ENCODE peak calls at places on chromosome 5, in five cellular contexts. L, C, Q, O and X are unnamed samples. For H4K20me1 and H3K4me1, the result is how much of the 10 kb centered on the place peaks cover.

GRCh38 chr5:116546033-116546742 is 28.4 kb downstream of the SEMA6A start:
- DNase-seq in L (no peak), C (no peak), Q (no peak), O (no peak), X (no peak)

GRCh38 chr5:8340739-8341344 is 471.9 kb downstream of the MTRR start:
- DNase-seq in L (peak), C (no peak), Q (peak), O (no peak), X (peak)

GRCh38 chr5:180801596-180802324 is 846 bp downstream of the MGAT1 start:
- DNase-seq in L (no peak), C (no peak), Q (peak), O (no peak), X (no peak)

GRCh38 chr5:141084487-141084989 is 9.9 kb upstream of the PCDHB2 start:
- DNase-seq in L (peak), C (peak), Q (peak), O (no peak), X (peak)

GRCh38 chr5:8114597-8115266 is 245.8 kb downstream of the MTRR start:
- DNase-seq in L (no peak), C (no peak), Q (no peak), O (no peak), X (no peak)

GRCh38 chr5:88686743-88687142 is 196.2 kb downstream of the MEF2C start:
- DNase-seq in L (no peak), C (no peak), Q (no peak), O (no peak), X (no peak)

GRCh38 chr5:109160468-109160867 is 249.3 kb downstream of the PJA2 start:
- DNase-seq in L (no peak), C (no peak), Q (no peak), O (no peak), X (no peak)

GRCh38 chr5:145980718-145981117 is 44.3 kb downstream of the SH3RF2 start:
- DNase-seq in L (no peak), C (no peak), Q (no peak), O (no peak), X (no peak)

GRCh38 chr5:66171349-66172344 is 27.5 kb downstream of the SREK1 start:
- DNase-seq in L (peak), C (peak), Q (peak), O (no peak), X (peak)

GRCh38 chr5:74310967-74311930 is 329.3 kb downstream of the ENC1 start:
- DNase-seq in L (no peak), C (no peak), Q (no peak), O (no peak), X (no peak)

GRCh38 chr5:132592521-132592920 is 35.7 kb downstream of the RAD50 start:
- DNase-seq in L (peak), C (no peak), Q (no peak), O (no peak), X (no peak)

DNA sequence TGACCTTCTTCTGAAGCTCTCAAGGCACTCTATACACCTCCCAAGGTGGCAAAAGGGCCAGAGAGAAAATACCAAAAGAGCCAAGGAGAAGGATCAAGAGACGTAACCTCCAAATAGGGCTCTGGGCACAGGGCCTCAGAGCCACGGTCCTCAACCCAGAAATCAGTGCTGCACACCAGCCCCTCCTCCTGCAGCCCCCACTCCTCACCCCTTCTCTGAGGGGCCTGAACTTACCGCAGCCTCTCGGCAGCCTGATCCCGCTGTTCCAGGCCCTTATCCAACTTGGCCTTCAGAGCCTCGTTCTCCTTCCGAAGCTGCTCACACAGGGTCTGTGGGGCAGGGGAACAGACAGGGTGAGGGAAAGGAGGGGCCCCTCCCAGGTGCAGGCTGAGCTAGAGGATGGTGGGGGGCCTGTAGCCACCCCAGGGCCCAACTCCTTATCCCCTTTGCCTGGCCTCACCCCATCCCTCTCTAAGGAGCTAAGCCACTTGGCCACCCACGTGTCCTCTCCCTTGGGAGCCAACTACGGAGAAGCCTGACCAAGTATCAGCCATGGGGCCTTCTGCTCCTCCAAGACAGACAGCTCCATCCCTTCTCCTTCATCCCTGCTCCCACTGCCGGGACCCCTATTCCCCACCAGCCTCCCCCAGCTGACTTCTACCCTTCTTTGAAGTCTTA is 28.8 kb downstream of the TNIP1 start:
- DNase-seq in L (no peak), C (no peak), Q (no peak), O (no peak), X (no peak)
- H4K20me1 ChIP-seq in L (under half), C (under half), Q (under half), O (under half), X (under half)

DNA sequence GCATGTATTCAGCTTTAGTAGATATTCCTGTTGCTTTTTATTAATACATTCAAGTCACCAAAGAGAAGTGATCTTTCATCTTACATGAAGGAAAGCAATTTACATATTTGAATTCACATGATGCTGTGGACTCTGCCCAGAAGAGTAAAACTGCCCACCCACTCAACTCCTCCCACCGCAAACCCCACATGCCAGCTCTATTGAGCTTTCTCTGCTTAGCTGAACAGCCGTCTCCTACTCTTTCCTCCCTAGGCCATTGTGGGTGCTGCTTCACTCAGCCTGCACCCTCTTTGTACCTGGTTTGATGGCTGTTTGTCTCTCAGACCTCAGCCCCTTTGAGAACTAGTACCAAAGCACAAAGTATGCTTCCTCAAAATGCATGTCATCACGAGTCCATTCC is 48.4 kb upstream of the MAP3K1 start:
- DNase-seq in L (no peak), C (no peak), Q (no peak), O (no peak), X (no peak)
- H3K4me1 ChIP-seq in L (under half), C (under half), Q (under half), O (under half), X (under half)

DNA sequence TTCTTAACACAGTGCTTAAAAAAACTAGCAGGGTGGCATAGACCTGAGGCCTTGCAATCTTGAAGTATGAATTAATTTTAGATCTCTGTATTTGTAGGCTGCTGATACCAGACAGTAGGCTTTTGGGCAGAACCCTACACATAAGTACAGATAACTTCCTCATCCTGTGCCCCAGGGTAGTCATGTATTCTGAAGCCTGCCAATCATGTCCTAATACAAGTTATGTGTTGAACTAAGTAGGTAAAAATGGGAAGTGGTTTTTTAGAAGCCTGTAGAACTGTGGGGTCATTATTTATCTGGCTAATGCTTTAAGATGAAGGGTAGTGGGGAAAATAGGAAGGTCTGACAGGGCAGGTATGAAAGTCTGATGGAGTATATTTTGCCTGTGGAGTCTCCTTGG is 9.3 kb downstream of the CD180 start:
- DNase-seq in L (no peak), C (no peak), Q (no peak), O (no peak), X (no peak)
- H4K20me1 ChIP-seq in L (under half), C (under half), Q (under half), O (under half), X (under half)

GRCh38 chr5:157827429-157827828 is 31.5 kb downstream of the CLINT1 start:
- DNase-seq in L (peak), C (no peak), Q (peak), O (no peak), X (no peak)

GRCh38 chr5:157828031-157828948 is 30.7 kb downstream of the CLINT1 start:
- DNase-seq in L (no peak), C (peak), Q (no peak), O (no peak), X (no peak)

GRCh38 chr5:157823655-157824054 is 35.3 kb downstream of the CLINT1 start:
- DNase-seq in L (no peak), C (no peak), Q (no peak), O (no peak), X (no peak)

GRCh38 chr5:157828949-157829639 is 29.9 kb downstream of the CLINT1 start:
- DNase-seq in L (no peak), C (no peak), Q (peak), O (no peak), X (no peak)
- H3K4me1 ChIP-seq in L (under half), C (under half), Q (under half), O (under half), X (under half)

GRCh38 chr5:168013546-168013945 is 277.9 kb upstream of the WWC1 start:
- DNase-seq in L (no peak), C (no peak), Q (no peak), O (no peak), X (no peak)

GRCh38 chr5:168020522-168021294 is 270.7 kb upstream of the WWC1 start:
- DNase-seq in L (peak), C (no peak), Q (peak), O (peak), X (no peak)

GRCh38 chr5:168015506-168015905 is 275.9 kb upstream of the WWC1 start:
- DNase-seq in L (peak), C (no peak), Q (peak), O (no peak), X (no peak)

GRCh38 chr5:168014423-168014822 is 277.0 kb upstream of the WWC1 start:
- DNase-seq in L (no peak), C (no peak), Q (no peak), O (no peak), X (no peak)

GRCh38 chr5:168017313-168017712 is 274.1 kb upstream of the WWC1 start:
- DNase-seq in L (no peak), C (no peak), Q (no peak), O (no peak), X (no peak)
- H4K20me1 ChIP-seq in L (under half), C (under half), Q (under half), O (under half), X (under half)

GRCh38 chr5:40385544-40385943 is 294.2 kb upstream of the PTGER4 start:
- DNase-seq in L (peak), C (no peak), Q (peak), O (no peak), X (no peak)
- H3K4me1 ChIP-seq in L (under half), C (under half), Q (under half), O (under half), X (half or more)

GRCh38 chr5:43294226-43294625 is 19.0 kb downstream of the HMGCS1 start:
- DNase-seq in L (peak), C (no peak), Q (peak), O (no peak), X (no peak)
- H4K20me1 ChIP-seq in L (under half), C (under half), Q (under half), O (under half), X (under half)

DNA sequence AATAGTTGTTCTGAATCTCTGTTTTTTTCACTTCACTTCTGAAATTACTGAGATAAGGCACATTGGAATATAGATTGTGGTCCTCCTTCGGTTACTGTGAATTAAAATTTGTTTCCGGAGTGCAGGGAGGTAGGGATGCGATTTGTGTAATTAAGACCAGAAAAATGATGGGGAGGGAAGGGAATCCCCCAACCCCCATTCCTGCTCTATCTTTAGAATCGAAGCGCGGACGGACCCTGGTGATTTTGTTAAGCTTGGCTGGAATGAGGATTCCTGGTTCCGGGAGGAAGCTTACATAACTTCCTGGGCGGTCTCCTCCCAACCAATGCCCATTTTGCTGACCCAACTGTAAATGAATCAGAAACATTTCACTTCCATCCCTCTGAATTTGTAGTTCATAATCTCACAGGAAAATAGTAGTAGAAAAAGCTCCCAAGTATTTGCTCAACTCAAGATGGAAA is 220.1 kb upstream of the MSX2 start:
- DNase-seq in L (no peak), C (no peak), Q (no peak), O (no peak), X (no peak)
- H3K4me1 ChIP-seq in L (under half), C (under half), Q (under half), O (under half), X (under half)